ENCODE peak calls at places on chromosomes 3 and 15, in nine cellular contexts. B is colonic mucosa; E is hepatocyte; T is effector memory CD4-positive, alpha-beta T cell; P is GM23248; K is mesendoderm; L is neuronal stem cell; H is RWPE2; D is Peyer's patch. I is an unnamed sample.

GRCh38 chr3:157166559-157166958 is 6.6 kb upstream of the CCNL1 start:
- DNase-seq in B (no peak), K (no peak), H (no peak), L (no peak), T (no peak), E (peak; percentile 43), D (no peak), P (no peak), I (no peak)

GRCh38 chr3:9255976-9256375 is 6.5 kb upstream of the SRGAP3 start:
- DNase-seq in T (no peak), B (no peak), D (no peak), K (no peak), L (no peak), P (no peak), E (no peak), H (no peak), I (no peak)

GRCh38 chr3:101567528-101568317 is 6.1 kb downstream of the TRMT10C start:
- DNase-seq in H (no peak), P (no peak), E (no peak), B (no peak), D (no peak), K (no peak), L (no peak), T (no peak), I (no peak)

GRCh38 chr15:101637549-101638318 is 14.4 kb downstream of the TM2D3 start:
- DNase-seq in T (no peak), H (no peak), E (peak; percentile 29), P (peak; percentile 39), L (no peak), B (peak; percentile 35), K (no peak), D (no peak), I (no peak)

GRCh38 chr15:101394654-101395053 is 94.9 kb downstream of the PCSK6 start:
- DNase-seq in D (no peak), H (no peak), T (no peak), K (no peak), B (no peak), P (no peak), E (no peak), L (no peak), I (no peak)

GRCh38 chr15:50181983-50182232 is at the start of gene SLC27A2:
- DNase-seq in H (no peak), E (peak; percentile 80), K (peak; percentile 56), P (no peak), B (peak; percentile 68), D (no peak), T (peak; percentile 16), L (peak; percentile 33), I (no peak)

GRCh38 chr3:116291141-116291540 is 154.1 kb downstream of the LSAMP start:
- DNase-seq in D (no peak), T (no peak), K (no peak), E (no peak), L (no peak), B (no peak), H (no peak), P (no peak), I (no peak)

GRCh38 chr3:13142552-13143380 is 69.5 kb upstream of the IQSEC1 start:
- DNase-seq in K (no peak), D (peak; percentile 30), H (peak; percentile 27), T (no peak), P (no peak), B (no peak), E (no peak), L (no peak), I (no peak)

GRCh38 chr3:55180936-55181535 is 253.2 kb upstream of the LRTM1 start:
- DNase-seq in K (no peak), D (peak; percentile 48), T (no peak), B (peak; percentile 30), P (peak; percentile 79), E (peak; percentile 73), L (no peak), H (no peak), I (no peak)

GRCh38 chr3:14633819-14634424 is 17.6 kb upstream of the CCDC174 start:
- DNase-seq in D (peak; percentile 77), P (peak; percentile 76), L (peak; percentile 23), B (peak; percentile 50), E (peak; percentile 79), K (peak; percentile 64), T (peak; percentile 28), H (no peak), I (no peak)

GRCh38 chr3:18562364-18563154 is 137.4 kb upstream of the SATB1 start:
- DNase-seq in K (no peak), L (no peak), P (no peak), E (no peak), H (no peak), T (no peak), D (no peak), B (no peak), I (no peak)

GRCh38 chr3:18556503-18556902 is 131.4 kb upstream of the SATB1 start:
- DNase-seq in T (peak; percentile 4), P (peak; percentile 1), E (no peak), B (no peak), L (no peak), H (no peak), K (no peak), D (peak; percentile 47), I (no peak)

GRCh38 chr3:18559323-18559972 is 134.3 kb upstream of the SATB1 start:
- DNase-seq in D (peak; percentile 71), T (no peak), B (peak; percentile 42), P (peak; percentile 57), H (no peak), E (peak; percentile 59), L (peak; percentile 40), K (peak; percentile 90), I (no peak)

GRCh38 chr3:18556001-18556408 is 130.9 kb upstream of the SATB1 start:
- DNase-seq in P (no peak), B (no peak), D (no peak), T (no peak), L (no peak), K (no peak), H (no peak), E (no peak), I (no peak)

DNA sequence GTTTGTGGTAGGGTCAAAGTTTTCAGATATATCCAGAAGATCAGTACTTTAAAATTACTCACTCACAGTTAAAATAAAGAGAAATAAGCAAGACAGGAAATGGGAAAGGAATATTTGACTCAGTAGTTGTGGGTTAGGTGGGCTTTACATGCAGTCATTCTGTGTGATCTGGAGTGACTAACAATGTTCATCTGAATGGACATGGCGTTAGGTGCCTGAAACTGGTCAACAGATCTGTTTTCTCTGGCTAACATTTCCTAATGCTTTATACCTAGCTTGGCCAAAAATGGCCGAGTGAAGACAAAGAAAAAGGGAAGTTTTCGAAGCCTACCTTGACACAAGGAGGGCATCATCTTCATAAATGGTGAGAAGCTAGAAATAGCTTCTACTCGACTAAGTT is 133.4 kb upstream of the SATB1 start:
- DNase-seq in P (no peak), B (no peak), E (no peak), H (no peak), L (no peak), K (no peak), T (no peak), D (no peak), I (no peak)
- H3K27ac ChIP-seq in P (no peak overlapping the region), B (no peak overlapping the region), E (no peak overlapping the region), H (no peak overlapping the region), L (no peak overlapping the region), K (no peak overlapping the region), T (no peak overlapping the region), D (no peak overlapping the region), I (no peak overlapping the region)

DNA sequence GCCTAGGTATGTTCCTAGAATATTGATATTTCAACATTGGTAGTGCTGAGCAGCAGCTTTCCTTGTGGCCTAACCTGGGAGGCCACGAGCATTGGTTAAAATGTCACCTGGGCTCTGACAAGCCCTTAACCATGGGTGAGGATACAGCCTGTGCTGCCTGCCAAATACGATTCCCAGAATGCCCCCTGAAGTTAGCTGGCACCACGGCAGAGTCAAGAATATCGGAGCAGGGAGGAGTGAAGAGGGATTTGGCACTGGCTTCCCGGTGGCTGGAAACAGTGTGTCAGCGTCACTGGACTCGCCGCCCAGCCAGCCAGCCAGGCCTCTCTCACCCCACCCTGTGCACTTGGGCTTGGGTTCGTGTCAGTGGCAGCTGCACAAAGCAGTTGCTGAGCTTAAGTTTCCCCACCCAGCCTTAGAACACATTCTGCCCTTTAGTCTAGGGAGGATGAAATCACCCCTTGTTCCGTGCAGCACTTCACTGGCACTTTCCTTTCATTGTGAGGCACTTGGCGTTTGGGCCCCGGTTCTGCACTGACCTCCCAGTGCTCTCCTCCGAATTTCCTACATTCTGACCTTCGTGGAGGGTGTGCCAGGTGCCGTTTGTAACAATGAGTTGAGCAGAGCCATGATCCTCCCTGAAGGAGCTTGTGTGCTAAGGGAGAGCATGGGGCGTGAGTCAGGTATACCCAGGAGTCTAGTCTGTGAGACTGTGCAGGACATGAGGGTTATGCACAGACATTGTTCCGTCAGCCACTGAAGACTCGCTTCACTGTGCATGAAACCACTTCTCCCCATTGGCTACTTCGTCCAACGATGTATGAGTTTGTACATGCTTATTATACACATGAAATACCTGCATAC is 152.8 kb upstream of the BHLHE40 start:
- DNase-seq in T (no peak), P (peak; percentile 83), E (no peak), H (no peak), L (no peak), B (peak; percentile 85), D (peak; percentile 88), K (no peak), I (no peak)
- H3K27ac ChIP-seq in T (peak overlapping the region; percentile 53), P (peak overlapping the region; percentile 92), E (no peak overlapping the region), H (peak overlapping the region; percentile 88), L (no peak overlapping the region), B (peak overlapping the region; percentile 85), D (peak overlapping the region; percentile 89), K (no peak overlapping the region), I (peak overlapping the region; percentile 12)

GRCh38 chr15:40047413-40048154 is 8.6 kb upstream of the SRP14 start:
- DNase-seq in B (no peak), L (no peak), P (peak; percentile 90), E (peak; percentile 58), T (peak; percentile 25), D (peak; percentile 82), K (no peak), H (peak; percentile 85), I (no peak)

GRCh38 chr15:40048155-40048792 is 9.3 kb upstream of the SRP14 start:
- DNase-seq in H (no peak), D (peak; percentile 93), B (no peak), K (no peak), E (no peak), P (no peak), T (no peak), L (no peak), I (no peak)

GRCh38 chr15:40050788-40051615 is 12.0 kb upstream of the SRP14 start:
- DNase-seq in D (no peak), P (peak; percentile 44), T (no peak), H (peak; percentile 69), L (peak; percentile 48), B (no peak), E (no peak), K (peak; percentile 83), I (no peak)

GRCh38 chr15:40046721-40047412 is 7.9 kb upstream of the SRP14 start:
- DNase-seq in T (no peak), D (no peak), P (peak; percentile 86), B (no peak), H (no peak), K (no peak), L (no peak), E (no peak), I (no peak)

GRCh38 chr15:40049076-40049475 is 10.1 kb upstream of the SRP14 start:
- DNase-seq in P (no peak), H (no peak), L (no peak), B (no peak), E (no peak), T (no peak), D (no peak), K (no peak), I (no peak)
- H3K27ac ChIP-seq in P (no peak overlapping the region), H (no peak overlapping the region), L (no peak overlapping the region), B (peak overlapping the region; percentile 59), E (peak overlapping the region; percentile 8), T (no peak overlapping the region), D (no peak overlapping the region), K (no peak overlapping the region), I (no peak overlapping the region)

GRCh38 chr3:120608506-120608905 is 12.4 kb downstream of the NDUFB4 start:
- DNase-seq in B (no peak), E (no peak), T (no peak), D (no peak), H (no peak), L (no peak), K (no peak), P (no peak), I (no peak)
- H3K27ac ChIP-seq in B (no peak overlapping the region), E (no peak overlapping the region), T (no peak overlapping the region), D (no peak overlapping the region), H (no peak overlapping the region), L (no peak overlapping the region), K (no peak overlapping the region), P (no peak overlapping the region), I (no peak overlapping the region)